ENCODE peak calls at places on chromosome 1, in six cellular contexts. T is T-helper 22 cell; X is right cardiac atrium; M is activated naive CD4-positive, alpha-beta T cell treated with anti-CD3 and anti-CD28 coated beads, Interleukin-2, amount 50 U/mL, for 16 hours; O is Calu3; J is amygdala. A is an unnamed sample.

GRCh38 chr1:151502859-151503509 is 8.2 kb upstream of the CGN start:
- DNase-seq in O (no peak), J (no peak), T (no peak), X (no peak), M (no peak), A (no peak)

GRCh38 chr1:20540281-20540680 is 12.1 kb upstream of the FAM43B start:
- DNase-seq in J (no peak), X (no peak), M (no peak), O (no peak), T (no peak), A (no peak)

GRCh38 chr1:99570486-99571089 is 75.3 kb upstream of the PALMD start:
- DNase-seq in M (no peak), J (no peak), T (no peak), O (no peak), X (no peak), A (no peak)

GRCh38 chr1:168521391-168522000 is 22.3 kb downstream of the XCL2 start:
- DNase-seq in J (no peak), X (no peak), O (no peak), T (no peak), M (no peak), A (no peak)

GRCh38 chr1:41371630-41372599 is 10.7 kb downstream of the FOXO6 start:
- DNase-seq in M (no peak), X (peak), T (no peak), J (peak), O (peak), A (no peak)

GRCh38 chr1:89279011-89279466 is 6.4 kb upstream of the GBP5 start:
- DNase-seq in O (no peak), X (no peak), M (no peak), J (no peak), T (no peak), A (no peak)

GRCh38 chr1:30322859-30323257 is 400.5 kb downstream of the MATN1 start:
- DNase-seq in M (no peak), T (no peak), X (no peak), O (no peak), J (no peak), A (no peak)

GRCh38 chr1:14897080-14897449 is 256.5 kb upstream of the TMEM51 start:
- DNase-seq in T (no peak), J (no peak), X (no peak), M (no peak), O (no peak), A (no peak)

GRCh38 chr1:226185153-226186036 is 1.1 kb downstream of the ACBD3 start:
- DNase-seq in T (no peak), O (no peak), J (no peak), M (no peak), X (no peak), A (no peak)

GRCh38 chr1:143698016-143698415 is 273.8 kb downstream of the FAM72C start:
- DNase-seq in X (peak), M (no peak), J (no peak), T (no peak), O (peak), A (no peak)

GRCh38 chr1:112881742-112882127 is 74.3 kb downstream of the SLC16A1 start:
- DNase-seq in T (no peak), O (no peak), M (no peak), J (peak), X (no peak), A (no peak)

GRCh38 chr1:16946646-16947045 is 24.9 kb downstream of the CROCC start:
- DNase-seq in T (no peak), X (peak), O (no peak), J (no peak), M (no peak), A (no peak)

GRCh38 chr1:220564216-220564615 is 36.3 kb downstream of the MARK1 start:
- DNase-seq in J (no peak), O (no peak), X (no peak), M (no peak), T (no peak), A (no peak)

GRCh38 chr1:94039514-94039870 is 81.5 kb downstream of the ABCA4 start:
- DNase-seq in O (peak), J (peak), T (no peak), M (peak), X (peak), A (peak)

GRCh38 chr1:83961571-83962295 is 37.2 kb downstream of the TTLL7 start:
- DNase-seq in T (no peak), J (no peak), X (no peak), O (no peak), M (no peak), A (no peak)

GRCh38 chr1:117029690-117030089 is 28.1 kb downstream of the CD101 start:
- DNase-seq in J (no peak), X (no peak), O (no peak), M (no peak), T (no peak), A (no peak)

GRCh38 chr1:43274125-43274803 is 4.5 kb downstream of the TMEM125 start:
- DNase-seq in J (no peak), M (peak), X (peak), O (no peak), T (no peak), A (peak)

GRCh38 chr1:145758116-145758515 is 38.8 kb downstream of the CD160 start:
- DNase-seq in M (no peak), T (no peak), O (no peak), X (no peak), J (no peak), A (no peak)

GRCh38 chr1:217453816-217454215 is 177.1 kb downstream of the GPATCH2 start:
- DNase-seq in O (peak), X (peak), J (no peak), T (no peak), M (no peak), A (no peak)

GRCh38 chr1:27752372-27752771 is 20.6 kb upstream of the STX12 start:
- DNase-seq in X (no peak), T (no peak), M (no peak), J (no peak), O (no peak), A (no peak)

GRCh38 chr1:240888039-240888786 is 276.3 kb upstream of the GREM2 start:
- DNase-seq in M (no peak), J (no peak), T (no peak), O (peak), X (no peak), A (no peak)

GRCh38 chr1:60388092-60388987 is 314.8 kb upstream of the C1orf87 start:
- DNase-seq in T (no peak), M (no peak), X (peak), O (no peak), J (no peak), A (no peak)

GRCh38 chr1:51499694-51500093 is 19.4 kb downstream of the EPS15 start:
- DNase-seq in M (no peak), J (no peak), O (no peak), T (no peak), X (no peak), A (no peak)

GRCh38 chr1:19869929-19870328 is 12.3 kb upstream of the OTUD3 start:
- DNase-seq in J (no peak), O (no peak), T (no peak), M (no peak), X (no peak), A (no peak)

GRCh38 chr1:101005191-101005590 is 20.4 kb downstream of the DPH5 start:
- DNase-seq in O (no peak), X (no peak), J (no peak), M (no peak), T (no peak), A (no peak)

GRCh38 chr1:44733365-44733764 is 2.4 kb upstream of the RNU5D-1 start:
- DNase-seq in J (no peak), M (no peak), X (no peak), T (no peak), O (no peak), A (no peak)

GRCh38 chr1:9281071-9281827 is 11.4 kb upstream of the SPSB1 start:
- DNase-seq in X (peak), T (no peak), J (no peak), O (no peak), M (no peak), A (no peak)

GRCh38 chr1:199084293-199084692 is 445.5 kb downstream of the PTPRC start:
- DNase-seq in X (no peak), T (no peak), O (no peak), J (no peak), M (no peak), A (no peak)

GRCh38 chr1:24930703-24931480 is 816 bp upstream of the RUNX3 start:
- DNase-seq in O (no peak), M (no peak), X (no peak), T (no peak), J (no peak), A (no peak)

GRCh38 chr1:184622136-184622823 is 132.4 kb downstream of the EDEM3 start:
- DNase-seq in T (no peak), M (no peak), X (peak), O (no peak), J (no peak), A (no peak)

GRCh38 chr1:150152182-150152536 is 2.4 kb downstream of the PLEKHO1 start:
- DNase-seq in O (no peak), T (no peak), X (no peak), M (no peak), J (no peak), A (no peak)

GRCh38 chr1:224795591-224795990 is 133.9 kb upstream of the DNAH14 start:
- DNase-seq in T (no peak), M (no peak), X (no peak), J (no peak), O (no peak), A (no peak)